ENCODE peak calls at places on chromosomes 4 and X, in eight cellular contexts. J is epithelial cell of esophagus, M is cardiac fibroblast, A is left lung, V is colonic mucosa, R is omental fat pad, I is CD14-positive monocyte, B is GM23338. F is an unnamed sample.

GRCh38 chr4:171334549-171334948 is 478.7 kb upstream of the GALNTL6 start:
- DNase-seq in I (no peak), V (no peak), B (no peak), M (no peak), J (no peak), A (no peak), R (no peak), F (no peak)

GRCh38 chr4:141486375-141486997 is 149.9 kb upstream of the IL15 start:
- DNase-seq in M (peak), A (no peak), R (no peak), B (no peak), J (peak), I (no peak), V (no peak), F (no peak)

GRCh38 chr4:40238700-40239548 is 42.1 kb downstream of the RHOH start:
- DNase-seq in B (peak), V (no peak), M (no peak), A (no peak), J (no peak), I (no peak), R (no peak), F (no peak)

GRCh38 chr4:152862608-152863007 is 73.5 kb upstream of the FHDC1 start:
- DNase-seq in V (no peak), M (no peak), B (no peak), I (no peak), A (no peak), R (no peak), J (no peak), F (no peak)

GRCh38 chr4:109614015-109614414 is 54.0 kb downstream of the MCUB start:
- DNase-seq in V (no peak), B (no peak), A (no peak), R (no peak), J (no peak), I (no peak), M (no peak), F (no peak)

GRCh38 chrX:125505207-125505606 is 185.5 kb downstream of the TEX13C start:
- DNase-seq in M (no peak), I (no peak), V (no peak), A (no peak), J (peak), B (no peak), R (no peak), F (no peak)

GRCh38 chr4:118849867-118850812 is 14.2 kb upstream of the SEC24D start:
- DNase-seq in B (peak), R (no peak), M (peak), I (no peak), V (peak), A (no peak), J (peak), F (no peak)

GRCh38 chr4:185540040-185540439 is 4.7 kb upstream of the PDLIM3 start:
- DNase-seq in M (no peak), R (no peak), V (no peak), J (no peak), B (peak), A (no peak), I (no peak), F (no peak)

GRCh38 chr4:160034501-160034900 is 931.6 kb downstream of the RAPGEF2 start:
- DNase-seq in M (no peak), I (no peak), R (no peak), V (no peak), J (peak), B (no peak), A (no peak), F (no peak)

GRCh38 chr4:110270492-110271197 is 72.2 kb upstream of the ELOVL6 start:
- DNase-seq in B (no peak), A (no peak), J (peak), V (no peak), I (no peak), R (no peak), M (peak), F (no peak)

GRCh38 chrX:129652565-129653169 is 2.1 kb downstream of the APLN start:
- DNase-seq in I (no peak), B (no peak), A (no peak), V (no peak), M (no peak), R (no peak), J (no peak), F (no peak)

GRCh38 chrX:116317409-116317808 is 119.0 kb upstream of the SLC6A14 start:
- DNase-seq in M (peak), J (peak), B (peak), I (no peak), V (peak), A (no peak), R (no peak), F (peak)

GRCh38 chr4:26342328-26343040 is 21.7 kb downstream of the RBPJ start:
- DNase-seq in B (no peak), M (peak), J (peak), R (no peak), I (no peak), A (no peak), V (no peak), F (no peak)

GRCh38 chr4:12446650-12447049 is 1018.0 kb upstream of the HS3ST1 start:
- DNase-seq in B (no peak), I (no peak), V (no peak), A (no peak), M (peak), R (no peak), J (no peak), F (no peak)

GRCh38 chrX:68186552-68187262 is 246.6 kb downstream of the OPHN1 start:
- DNase-seq in M (no peak), J (peak), I (no peak), B (no peak), V (no peak), R (no peak), A (no peak), F (no peak)

GRCh38 chr4:135485371-135485770 is 1283.8 kb upstream of the PABPC4L start:
- DNase-seq in M (no peak), R (no peak), V (no peak), A (no peak), I (no peak), B (no peak), J (no peak), F (no peak)

GRCh38 chr4:168848112-168848511 is 161.9 kb downstream of the CBR4 start:
- DNase-seq in R (no peak), V (no peak), J (peak), B (no peak), I (no peak), A (no peak), M (peak), F (no peak)

GRCh38 chr4:172515266-172515879 is 653.2 kb upstream of the GALNT7 start:
- DNase-seq in B (peak), V (no peak), J (no peak), R (no peak), I (no peak), M (no peak), A (no peak), F (no peak)

GRCh38 chr4:148226341-148226740 is 215.9 kb downstream of the NR3C2 start:
- DNase-seq in I (no peak), M (no peak), R (no peak), A (no peak), V (no peak), J (peak), B (no peak), F (no peak)

GRCh38 chr4:151678048-151678853 is 82.6 kb downstream of the GATB start:
- DNase-seq in R (no peak), B (no peak), V (no peak), J (no peak), M (no peak), I (no peak), A (no peak), F (no peak)

GRCh38 chrX:106912864-106913263 is 7.3 kb upstream of the CLDN2 start:
- DNase-seq in M (peak), J (peak), B (no peak), A (no peak), I (no peak), R (no peak), V (no peak), F (no peak)

GRCh38 chr4:99300934-99301333 is 10.1 kb upstream of the ADH1A start:
- DNase-seq in A (no peak), R (peak), V (peak), J (peak), B (no peak), M (peak), I (no peak), F (peak)

GRCh38 chrX:154317391-154318000 is 21.9 kb downstream of the TKTL1 start:
- DNase-seq in M (peak), B (peak), I (no peak), J (peak), V (no peak), R (no peak), A (no peak), F (no peak)

GRCh38 chrX:29043751-29044150 is 456.5 kb downstream of the IL1RAPL1 start:
- DNase-seq in A (no peak), I (no peak), J (no peak), B (no peak), V (no peak), M (no peak), R (no peak), F (no peak)

GRCh38 chr4:137471461-137471860 is 60.8 kb downstream of the PCDH18 start:
- DNase-seq in B (no peak), I (no peak), V (no peak), M (no peak), J (peak), A (no peak), R (no peak), F (no peak)

GRCh38 chr4:25350561-25350960 is 26.5 kb upstream of the ANAPC4 start:
- DNase-seq in A (no peak), R (no peak), B (no peak), I (no peak), M (no peak), V (no peak), J (no peak), F (no peak)

GRCh38 chrX:119755981-119756533 is 2.3 kb upstream of the SOWAHD start:
- DNase-seq in V (no peak), A (no peak), J (no peak), B (no peak), I (no peak), M (no peak), R (no peak), F (no peak)

GRCh38 chr4:105135746-105136145 is 10.9 kb upstream of the TET2 start:
- DNase-seq in R (no peak), B (peak), A (no peak), I (no peak), J (no peak), M (peak), V (no peak), F (no peak)

GRCh38 chrX:145923376-145923775 is 105.7 kb downstream of the SLITRK2 start:
- DNase-seq in M (no peak), V (no peak), A (no peak), B (peak), R (no peak), J (no peak), I (no peak), F (no peak)

DNA sequence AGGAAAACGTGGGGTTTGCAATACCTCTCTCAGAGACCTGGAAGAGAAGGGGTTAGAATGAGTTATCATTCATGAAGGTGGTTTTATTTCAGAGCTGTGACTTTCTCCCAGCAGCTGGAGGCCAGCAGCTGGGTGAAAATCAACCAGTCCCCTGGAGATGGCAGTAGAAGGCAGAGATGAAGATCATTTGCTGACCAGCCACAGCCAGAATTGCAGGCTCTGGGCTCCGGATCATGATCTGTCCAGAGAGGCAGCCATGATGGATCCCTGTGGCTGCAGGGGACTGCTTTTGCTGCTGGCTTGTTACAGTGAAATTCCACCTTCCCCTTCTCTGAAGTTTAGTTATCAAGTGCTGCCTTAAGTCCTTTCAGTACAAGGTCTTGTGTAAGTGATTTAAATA is 46.9 kb upstream of the TAB3 start:
- DNase-seq in I (no peak), R (no peak), M (peak), A (no peak), V (peak), B (peak), J (peak), F (no peak)
- TF ChIP-seq CTCF in I (no peak), R (no peak), M (peak), A (no peak), V (no peak), B (peak), J (peak), F (no peak)

DNA sequence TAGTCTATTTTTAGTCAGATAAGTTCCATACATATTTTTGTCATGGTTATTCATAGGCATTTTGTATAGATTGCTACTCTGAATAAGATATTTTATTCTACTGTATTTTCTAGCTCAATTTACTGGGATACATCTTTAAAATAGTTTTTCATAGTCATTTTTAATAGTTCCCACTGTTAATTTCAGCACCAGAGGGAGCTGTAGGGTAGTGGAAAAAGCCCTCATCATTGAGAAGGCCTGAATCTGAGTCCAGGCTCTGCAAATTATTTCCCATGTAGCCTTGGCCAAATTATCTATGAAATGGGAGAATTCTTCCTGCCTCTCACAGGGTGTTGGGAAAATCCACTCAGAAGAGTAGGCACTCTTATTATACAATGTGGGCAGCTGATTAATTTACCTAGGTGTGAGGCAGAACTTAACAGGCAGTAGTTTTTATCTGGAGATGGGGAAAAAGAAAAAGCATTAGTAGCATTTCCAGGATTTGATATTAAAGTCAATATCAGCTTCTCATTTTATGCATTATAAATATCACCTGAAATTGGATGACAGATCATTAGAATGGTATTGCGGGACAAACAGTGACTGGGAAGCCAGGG is 102.9 kb upstream of the PAQR3 start:
- DNase-seq in R (no peak), I (no peak), V (peak), B (peak), A (no peak), M (peak), J (peak), F (no peak)
- TF ChIP-seq CTCF in R (no peak), I (no peak), V (peak), B (peak), A (peak), M (peak), J (peak), F (peak)

GRCh38 chrX:105701310-105702052 is 120.9 kb upstream of the NRK start:
- DNase-seq in V (no peak), B (peak), I (no peak), J (peak), A (no peak), R (no peak), M (peak), F (no peak)
- TF ChIP-seq CTCF in V (no peak), B (peak), I (no peak), J (peak), A (peak), R (no peak), M (peak), F (no peak)

DNA sequence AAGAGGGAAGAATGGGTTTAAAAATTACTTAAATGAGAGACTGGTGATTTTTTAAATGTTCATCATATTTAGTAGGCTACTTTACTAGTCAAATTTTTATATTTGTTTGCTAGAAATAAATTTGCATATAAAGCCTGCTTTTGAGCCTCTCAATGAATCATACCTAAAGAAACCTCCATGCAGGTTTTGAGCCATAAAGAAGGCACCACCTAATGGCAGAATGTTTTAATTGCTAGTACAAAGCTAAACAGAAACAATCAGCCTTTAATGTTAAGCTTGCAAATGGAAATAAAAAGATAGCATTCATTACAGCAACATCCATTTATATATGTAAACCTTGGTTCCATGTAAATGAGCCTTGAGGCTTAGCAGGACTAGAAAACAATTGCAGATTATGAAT is 989.7 kb downstream of the CCSER1 start:
- DNase-seq in A (no peak), V (no peak), R (no peak), B (peak), M (peak), I (no peak), J (peak), F (no peak)
- TF ChIP-seq CTCF in A (no peak), V (no peak), R (no peak), B (peak), M (no peak), I (no peak), J (peak), F (no peak)

DNA sequence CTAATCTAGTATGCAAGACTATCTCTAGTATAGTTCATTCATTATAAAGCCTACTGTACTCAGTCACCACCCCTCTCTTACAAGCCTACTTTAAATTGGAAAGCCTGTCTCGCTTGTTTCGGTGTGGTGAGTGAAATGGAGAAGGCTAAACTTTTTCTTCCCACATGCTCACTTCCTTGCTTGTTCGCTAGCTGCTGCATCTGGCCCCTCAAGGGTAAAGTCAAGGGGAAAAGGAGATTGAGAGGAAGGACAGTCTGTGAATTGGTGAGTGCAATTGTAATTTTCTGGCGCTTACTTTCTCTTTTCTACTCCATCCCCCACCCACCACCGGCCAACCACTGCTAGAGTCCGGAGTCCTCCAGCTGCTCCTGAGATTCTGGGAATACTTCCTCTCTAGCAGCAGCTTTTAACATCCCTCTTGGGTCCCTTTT is 12.1 kb upstream of the ARAP2 start:
- DNase-seq in I (no peak), J (no peak), V (no peak), M (no peak), R (no peak), B (no peak), A (no peak), F (no peak)
- TF ChIP-seq CTCF in I (no peak), J (no peak), V (no peak), M (no peak), R (no peak), B (no peak), A (no peak), F (no peak)

DNA sequence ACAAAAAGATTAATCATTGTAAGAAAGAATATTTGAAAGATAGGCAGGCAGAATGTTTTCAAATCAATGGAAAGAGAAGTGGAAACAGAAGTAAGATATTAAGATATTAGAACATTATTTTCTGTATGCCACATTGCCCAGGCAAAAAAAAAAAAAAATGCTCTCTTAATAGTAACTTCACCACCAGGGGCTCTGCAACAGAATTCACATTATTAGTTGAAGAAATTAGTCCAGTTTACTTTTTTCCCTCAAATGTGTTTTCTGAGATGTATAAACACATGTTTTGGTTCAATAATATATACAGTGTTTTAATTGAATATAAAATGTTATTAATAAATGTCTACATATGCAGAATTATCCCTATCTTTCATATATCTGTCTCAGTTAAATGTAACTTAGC is 78.0 kb upstream of the ADAD1 start:
- DNase-seq in I (no peak), A (no peak), V (no peak), J (no peak), R (no peak), M (no peak), B (no peak), F (no peak)
- TF ChIP-seq CTCF in I (no peak), A (no peak), V (no peak), J (no peak), R (no peak), M (peak), B (no peak), F (no peak)